ENCODE peak calls at places on chromosome 2, in seven cellular contexts. R is T follicular helper cell; G is activated effector memory CD4-positive, alpha-beta T cell treated with Interleukin-2 at 50 U/mL for 16 hours; Z is HT1080; Q is pancreas; J is retina; I is Right ventricle myocardium superior. B is an unnamed sample.

GRCh38 chr2:10909050-10909995 is 2.4 kb upstream of the KCNF1 start:
- DNase-seq in R (no peak), G (no peak), Z (no peak), Q (no peak), J (peak; percentile 64), I (no peak), B (no peak)

GRCh38 chr2:205684871-205685313 is 2.6 kb downstream of the NRP2 start:
- DNase-seq in R (no peak), G (no peak), Z (peak; percentile 63), Q (peak; percentile 58), J (peak; percentile 82), I (no peak), B (peak; percentile 44)

GRCh38 chr2:37643102-37644078 is 28.1 kb downstream of the CDC42EP3 start:
- DNase-seq in R (no peak), G (no peak), Z (no peak), Q (no peak), J (no peak), I (no peak), B (no peak)

GRCh38 chr2:165621086-165621560 is 151.6 kb downstream of the CSRNP3 start:
- DNase-seq in R (no peak), G (no peak), Z (peak; percentile 40), Q (no peak), J (no peak), I (no peak), B (no peak)

GRCh38 chr2:64524604-64525322 is 635 bp downstream of the AFTPH start:
- DNase-seq in R (no peak), G (no peak), Z (peak; percentile 18), Q (no peak), J (no peak), I (no peak), B (peak; percentile 21)

GRCh38 chr2:149899390-149899789 is 311.8 kb upstream of the MMADHC start:
- DNase-seq in R (no peak), G (no peak), Z (no peak), Q (no peak), J (no peak), I (no peak), B (no peak)

GRCh38 chr2:188884552-188884951 is 89.6 kb upstream of the COL3A1 start:
- DNase-seq in R (no peak), G (no peak), Z (no peak), Q (no peak), J (no peak), I (no peak), B (no peak)

GRCh38 chr2:72669121-72669520 is 156.7 kb downstream of the EXOC6B start:
- DNase-seq in R (no peak), G (no peak), Z (peak; percentile 76), Q (no peak), J (no peak), I (no peak), B (no peak)

GRCh38 chr2:191636235-191636543 is 41.7 kb upstream of the NABP1 start:
- DNase-seq in R (no peak), G (no peak), Z (peak; percentile 89), Q (no peak), J (no peak), I (no peak), B (no peak)

GRCh38 chr2:94986392-94986963 is 39.0 kb upstream of the MAL start:
- DNase-seq in R (peak; percentile 21), G (no peak), Z (peak; percentile 31), Q (no peak), J (peak; percentile 60), I (no peak), B (peak; percentile 42)

B was measured in SK-N-DZ.